ENCODE peak calls at places on chromosomes 12 and 14, in nine cellular contexts. A is iris pigment epithelial cell; H is GDM1; E is stomach; T is activated T-cell treated with anti-CD3 and anti-CD28 coated beads, Interleukin-2, amount 50 U/mL, for 72 hours; O is EL; Y is activated B cell treated with CpG ODN at 0.5 μM for 24 hours; X is mucosa of descending colon; P is stimulated activated CD4-positive, alpha-beta T cell treated with anti-CD3 and anti-CD28 coated beads, Interleukin-1b, Interleukin-23, amount 100 ng/mL, for 24 hours. K is an unnamed sample.

GRCh38 chr12:85356596-85357385 is 76.8 kb downstream of the ALX1 start:
- DNase-seq in T (no peak), O (no peak), Y (no peak), P (no peak), X (no peak), A (no peak), H (no peak), E (no peak), K (no peak)

GRCh38 chr12:34598851-34599529 is 576.7 kb downstream of the ALG10 start:
- DNase-seq in E (peak; percentile 16), T (no peak), H (no peak), A (no peak), P (no peak), Y (no peak), O (no peak), X (no peak), K (peak; percentile 24)

GRCh38 chr14:56474419-56475022 is 105.1 kb upstream of the TMEM260 start:
- DNase-seq in X (peak; percentile 26), P (no peak), H (no peak), A (peak; percentile 28), O (peak; percentile 35), E (no peak), Y (no peak), T (no peak), K (no peak)

GRCh38 chr12:4120316-4120920 is 153.1 kb upstream of the CCND2 start:
- DNase-seq in A (no peak), Y (no peak), T (no peak), O (no peak), E (no peak), P (no peak), X (no peak), H (peak; percentile 9), K (no peak)

GRCh38 chr12:53051058-53051880 is 1.4 kb downstream of the TNS2 start:
- DNase-seq in A (peak; percentile 91), T (no peak), Y (no peak), X (peak; percentile 54), E (peak; percentile 59), H (no peak), O (peak; percentile 66), P (no peak), K (no peak)

GRCh38 chr14:36097356-36097755 is 79.2 kb downstream of the PTCSC3 start:
- DNase-seq in X (no peak), P (no peak), E (no peak), A (no peak), Y (no peak), H (no peak), O (no peak), T (no peak), K (no peak)

GRCh38 chr14:59454131-59454530 is 11.0 kb downstream of the GPR135 start:
- DNase-seq in H (no peak), A (peak; percentile 96), O (peak; percentile 92), Y (no peak), P (no peak), X (no peak), T (no peak), E (no peak), K (no peak)

GRCh38 chr12:98754095-98754494 is 109.0 kb downstream of the APAF1 start:
- DNase-seq in Y (no peak), P (no peak), A (peak; percentile 50), O (peak; percentile 83), X (no peak), E (no peak), H (no peak), T (peak; percentile 28), K (no peak)

GRCh38 chr14:44180975-44181374 is 326.1 kb downstream of the FSCB start:
- DNase-seq in E (no peak), H (no peak), P (no peak), X (no peak), A (no peak), T (no peak), O (no peak), Y (no peak), K (no peak)

GRCh38 chr12:106091421-106091820 is 47.3 kb downstream of the NUAK1 start:
- DNase-seq in Y (no peak), O (no peak), T (no peak), X (no peak), A (peak; percentile 49), P (no peak), H (no peak), E (no peak), K (no peak)

GRCh38 chr12:54300732-54301427 is at the start of gene NFE2:
- DNase-seq in T (peak; percentile 50), H (peak; percentile 85), X (peak; percentile 60), A (peak; percentile 77), P (no peak), Y (no peak), E (peak; percentile 66), O (peak; percentile 87), K (peak; percentile 86)

K was measured in lower lobe of right lung.